ENCODE peak calls at places on chromosome 7, in ten cellular contexts. H, E, M, V, I, C, X, P, K and Q are unnamed samples.

GRCh38 chr7:50838675-50839377 is 56.1 kb upstream of the GRB10 start:
- DNase-seq in H (no peak), E (no peak), M (peak; percentile 7), V (no peak), I (no peak), C (no peak), X (no peak), P (peak; percentile 90), K (peak; percentile 88), Q (no peak)

GRCh38 chr7:40506158-40506557 is 371.4 kb downstream of the SUGCT start:
- DNase-seq in H (no peak), E (no peak), M (no peak), V (no peak), I (no peak), C (no peak), X (no peak), P (no peak), K (no peak), Q (no peak)

GRCh38 chr7:107661081-107661864 is 645 bp downstream of the SLC26A4 start:
- DNase-seq in H (peak; percentile 67), E (no peak), M (no peak), V (no peak), I (peak; percentile 53), C (peak; percentile 46), X (no peak), P (no peak), K (peak; percentile 78), Q (peak; percentile 68)

GRCh38 chr7:37109016-37109415 is 339.6 kb downstream of the ELMO1 start:
- DNase-seq in H (no peak), E (no peak), M (no peak), V (no peak), I (no peak), C (no peak), X (no peak), P (no peak), K (peak; percentile 88), Q (no peak)

GRCh38 chr7:18855796-18856195 is 261.6 kb downstream of the TWIST1 start:
- DNase-seq in H (no peak), E (no peak), M (no peak), V (no peak), I (no peak), C (no peak), X (no peak), P (no peak), K (no peak), Q (no peak)

GRCh38 chr7:27526991-27527722 is 135.5 kb downstream of the HIBADH start:
- DNase-seq in H (no peak), E (no peak), M (peak; percentile 49), V (no peak), I (no peak), C (no peak), X (no peak), P (no peak), K (no peak), Q (no peak)

GRCh38 chr7:10346032-10346431 is 627.6 kb upstream of the PHF14 start:
- DNase-seq in H (no peak), E (no peak), M (no peak), V (no peak), I (no peak), C (no peak), X (no peak), P (no peak), K (peak; percentile 15), Q (no peak)

GRCh38 chr7:3558410-3558809 is 257.4 kb downstream of the SDK1 start:
- DNase-seq in H (no peak), E (no peak), M (no peak), V (no peak), I (no peak), C (no peak), X (no peak), P (no peak), K (peak; percentile 4), Q (no peak)

GRCh38 chr7:128203710-128204214 is 37.3 kb upstream of the LEP start:
- DNase-seq in H (no peak), E (no peak), M (no peak), V (no peak), I (no peak), C (no peak), X (no peak), P (no peak), K (no peak), Q (no peak)

GRCh38 chr7:55545496-55545895 is 26.8 kb downstream of the VOPP1 start:
- DNase-seq in H (no peak), E (no peak), M (no peak), V (no peak), I (no peak), C (no peak), X (no peak), P (peak; percentile 29), K (peak; percentile 77), Q (no peak)

GRCh38 chr7:116353614-116354013 is 143.3 kb downstream of the TES start:
- DNase-seq in H (no peak), E (no peak), M (no peak), V (no peak), I (no peak), C (no peak), X (no peak), P (no peak), K (peak; percentile 41), Q (peak; percentile 86)

GRCh38 chr7:6505685-6506559 is 45.3 kb downstream of the GRID2IP start:
- DNase-seq in H (no peak), E (no peak), M (no peak), V (no peak), I (no peak), C (no peak), X (no peak), P (no peak), K (no peak), Q (no peak)

GRCh38 chr7:112433289-112433688 is 17.0 kb upstream of the IFRD1 start:
- DNase-seq in H (no peak), E (no peak), M (no peak), V (no peak), I (no peak), C (no peak), X (no peak), P (no peak), K (no peak), Q (no peak)

GRCh38 chr7:36275735-36276284 is 113.9 kb upstream of the ANLN start:
- DNase-seq in H (no peak), E (no peak), M (no peak), V (no peak), I (no peak), C (no peak), X (no peak), P (no peak), K (no peak), Q (no peak)

GRCh38 chr7:128932862-128933821 is 4.6 kb upstream of the IRF5 start:
- DNase-seq in H (no peak), E (peak; percentile 72), M (no peak), V (peak; percentile 17), I (peak; percentile 60), C (no peak), X (peak; percentile 47), P (peak; percentile 5), K (no peak), Q (peak; percentile 75)

GRCh38 chr7:153921408-153921807 is 130.8 kb upstream of the DPP6 start:
- DNase-seq in H (no peak), E (no peak), M (no peak), V (no peak), I (no peak), C (no peak), X (no peak), P (no peak), K (no peak), Q (no peak)

GRCh38 chr7:2956526-2957368 is 86.9 kb downstream of the CARD11 start:
- DNase-seq in H (no peak), E (no peak), M (no peak), V (peak; percentile 29), I (peak; percentile 21), C (no peak), X (no peak), P (peak; percentile 25), K (peak; percentile 48), Q (peak; percentile 34)

GRCh38 chr7:44144426-44144967 is 3.4 kb upstream of the MYL7 start:
- DNase-seq in H (no peak), E (no peak), M (no peak), V (no peak), I (no peak), C (no peak), X (no peak), P (no peak), K (no peak), Q (peak; percentile 51)

GRCh38 chr7:129535896-129536295 is 33.6 kb downstream of the SMKR1 start:
- DNase-seq in H (no peak), E (no peak), M (no peak), V (no peak), I (no peak), C (no peak), X (no peak), P (no peak), K (no peak), Q (no peak)

GRCh38 chr7:31051598-31052503 is at the start of gene ADCYAP1R1:
- DNase-seq in H (peak; percentile 96), E (no peak), M (no peak), V (no peak), I (no peak), C (no peak), X (peak; percentile 75), P (no peak), K (peak; percentile 48), Q (peak; percentile 82)

GRCh38 chr7:38178695-38179344 is 775 bp downstream of the STARD3NL start:
- DNase-seq in H (no peak), E (no peak), M (no peak), V (no peak), I (no peak), C (no peak), X (peak; percentile 51), P (no peak), K (no peak), Q (no peak)

GRCh38 chr7:157854066-157854891 is 517.5 kb downstream of the DNAJB6 start:
- DNase-seq in H (no peak), E (no peak), M (no peak), V (no peak), I (peak; percentile 66), C (no peak), X (no peak), P (no peak), K (no peak), Q (peak; percentile 82)

GRCh38 chr7:434891-435486 is 84.7 kb downstream of the PDGFA start:
- DNase-seq in H (peak; percentile 83), E (no peak), M (no peak), V (no peak), I (peak; percentile 51), C (no peak), X (no peak), P (no peak), K (peak; percentile 31), Q (no peak)

GRCh38 chr7:30433082-30433481 is 45.5 kb downstream of the NOD1 start:
- DNase-seq in H (peak; percentile 43), E (no peak), M (peak; percentile 59), V (no peak), I (peak; percentile 65), C (no peak), X (peak; percentile 66), P (peak; percentile 91), K (peak; percentile 74), Q (peak; percentile 82)

GRCh38 chr7:94043299-94043698 is 39.1 kb upstream of the BET1 start:
- DNase-seq in H (no peak), E (no peak), M (no peak), V (no peak), I (no peak), C (no peak), X (no peak), P (peak; percentile 71), K (no peak), Q (no peak)